ENCODE peak calls at places on chromosomes 1 and 21, in five cellular contexts. V is HL-60, U is heart left ventricle, B is left lung, I is fibroblast of lung. L is an unnamed sample.

GRCh38 chr1:7539772-7540175 is 231.3 kb upstream of the VAMP3 start:
- DNase-seq in V (no peak), U (peak; percentile 19), B (peak; percentile 49), I (no peak), L (peak; percentile 85)

GRCh38 chr1:41588334-41588875 is 103.9 kb upstream of the EDN2 start:
- DNase-seq in V (no peak), U (no peak), B (no peak), I (no peak), L (no peak)

GRCh38 chr1:209570757-209571156 is 12.8 kb upstream of the CAMK1G start:
- DNase-seq in V (no peak), U (no peak), B (no peak), I (no peak), L (no peak)

GRCh38 chr1:147757015-147757990 is 3.1 kb downstream of the GJA5 start:
- DNase-seq in V (no peak), U (no peak), B (peak; percentile 71), I (no peak), L (no peak)

GRCh38 chr1:10980841-10981727 is 31.4 kb upstream of the TARDBP start:
- DNase-seq in V (no peak), U (peak; percentile 45), B (no peak), I (peak; percentile 18), L (no peak)

GRCh38 chr1:210516092-210516491 is 187.4 kb downstream of the HHAT start:
- DNase-seq in V (no peak), U (no peak), B (no peak), I (no peak), L (no peak)

GRCh38 chr1:183543619-183544204 is 46.5 kb downstream of the NCF2 start:
- DNase-seq in V (peak; percentile 6), U (no peak), B (no peak), I (peak; percentile 81), L (no peak)

GRCh38 chr1:59556802-59557548 is 257.8 kb upstream of the HOOK1 start:
- DNase-seq in V (no peak), U (no peak), B (no peak), I (no peak), L (no peak)

GRCh38 chr1:76833856-76834255 is 33.4 kb upstream of the ST6GALNAC5 start:
- DNase-seq in V (no peak), U (no peak), B (no peak), I (no peak), L (no peak)

GRCh38 chr1:166139735-166140134 is 27.1 kb downstream of the FAM78B start:
- DNase-seq in V (no peak), U (no peak), B (no peak), I (no peak), L (no peak)

GRCh38 chr1:213268221-213268620 is 217.2 kb downstream of the RPS6KC1 start:
- DNase-seq in V (no peak), U (no peak), B (no peak), I (no peak), L (no peak)

GRCh38 chr21:42097860-42098259 is 26.7 kb downstream of the UMODL1 start:
- DNase-seq in V (no peak), U (peak; percentile 65), B (peak; percentile 74), I (peak; percentile 97), L (no peak)

GRCh38 chr1:209583408-209583807 is at the start of gene CAMK1G:
- DNase-seq in V (no peak), U (no peak), B (no peak), I (peak; percentile 88), L (peak; percentile 76)

GRCh38 chr1:162248854-162249535 is 127.7 kb downstream of the SPATA46 start:
- DNase-seq in V (no peak), U (no peak), B (no peak), I (no peak), L (peak; percentile 37)

GRCh38 chr1:238962941-238963340 is 423.4 kb upstream of the CHRM3 start:
- DNase-seq in V (no peak), U (no peak), B (no peak), I (no peak), L (no peak)

GRCh38 chr1:192709544-192709943 is 73.6 kb downstream of the RGS13 start:
- DNase-seq in V (no peak), U (no peak), B (no peak), I (no peak), L (peak; percentile 6)

GRCh38 chr1:58104960-58105359 is 441.6 kb downstream of the OMA1 start:
- DNase-seq in V (no peak), U (no peak), B (no peak), I (no peak), L (no peak)

GRCh38 chr1:3943806-3944620 is 43.9 kb upstream of the C1orf174 start:
- DNase-seq in V (no peak), U (no peak), B (no peak), I (no peak), L (peak; percentile 67)

GRCh38 chr1:203080456-203080855 is 5.4 kb downstream of the MYOG start:
- DNase-seq in V (no peak), U (no peak), B (no peak), I (no peak), L (no peak)

GRCh38 chr1:214469290-214469689 is 82.1 kb downstream of the PTPN14 start:
- DNase-seq in V (no peak), U (no peak), B (no peak), I (no peak), L (no peak)

GRCh38 chr1:151994956-151995355 is 1.3 kb upstream of the S100A10 start:
- DNase-seq in V (no peak), U (no peak), B (no peak), I (peak; percentile 94), L (peak; percentile 55)

GRCh38 chr1:21219674-21220073 is 43.0 kb upstream of the EIF4G3 start:
- DNase-seq in V (no peak), U (no peak), B (no peak), I (no peak), L (peak; percentile 32)

GRCh38 chr1:245091818-245092637 is 62.8 kb upstream of the KIF26B start:
- DNase-seq in V (no peak), U (peak; percentile 34), B (peak; percentile 61), I (peak; percentile 91), L (no peak)

GRCh38 chr21:43624343-43624742 is 34.9 kb downstream of the HSF2BP start:
- DNase-seq in V (no peak), U (no peak), B (no peak), I (no peak), L (no peak)

GRCh38 chr1:187054862-187055757 is 226.4 kb downstream of the PLA2G4A start:
- DNase-seq in V (no peak), U (no peak), B (no peak), I (no peak), L (no peak)

GRCh38 chr1:212149566-212149965 is 114.0 kb downstream of the DTL start:
- DNase-seq in V (no peak), U (no peak), B (no peak), I (no peak), L (no peak)

DNA sequence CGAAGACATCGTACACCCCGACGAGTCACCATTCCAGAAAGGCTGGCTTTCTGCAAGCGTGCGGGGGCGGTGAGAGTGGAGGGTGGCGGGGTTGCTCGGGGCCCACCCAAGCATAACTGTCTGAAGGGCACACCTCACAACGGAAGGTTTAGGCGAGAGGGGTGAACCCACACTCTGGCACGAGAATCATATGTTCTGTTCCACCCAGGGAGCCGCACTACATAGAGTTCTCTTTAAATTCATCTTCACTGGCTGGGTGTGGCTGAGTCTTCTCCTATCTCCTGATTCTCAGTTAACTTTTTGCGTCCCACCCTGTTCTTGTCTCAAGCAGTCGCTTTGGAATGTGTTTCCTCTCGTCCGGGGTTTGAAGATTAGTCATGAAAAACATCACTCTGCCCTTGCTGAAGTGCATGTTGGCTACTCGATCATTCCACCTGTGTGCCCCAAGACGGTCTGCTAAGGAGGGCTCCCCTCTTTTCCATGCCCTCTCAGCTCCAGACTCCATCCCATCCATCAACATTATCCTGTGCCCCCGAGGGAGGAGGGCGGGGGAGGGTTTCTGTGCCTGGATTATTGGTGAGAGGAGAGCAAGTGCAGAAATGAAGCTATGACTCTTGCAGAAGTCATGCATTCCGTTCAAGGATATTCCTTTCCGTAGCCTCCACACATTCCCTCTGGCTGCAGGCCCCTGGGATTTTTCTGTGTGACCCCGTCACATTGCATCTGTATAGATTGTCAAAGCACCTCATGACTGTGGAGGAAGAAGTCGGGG is 53.5 kb upstream of the CD34 start:
- DNase-seq in V (no peak), U (no peak), B (no peak), I (no peak), L (no peak)
- H3K4me3 ChIP-seq in V (no peak overlapping the region), U (peak overlapping the region; percentile 60), B (no peak overlapping the region), I (no peak overlapping the region), L (no peak overlapping the region)

DNA sequence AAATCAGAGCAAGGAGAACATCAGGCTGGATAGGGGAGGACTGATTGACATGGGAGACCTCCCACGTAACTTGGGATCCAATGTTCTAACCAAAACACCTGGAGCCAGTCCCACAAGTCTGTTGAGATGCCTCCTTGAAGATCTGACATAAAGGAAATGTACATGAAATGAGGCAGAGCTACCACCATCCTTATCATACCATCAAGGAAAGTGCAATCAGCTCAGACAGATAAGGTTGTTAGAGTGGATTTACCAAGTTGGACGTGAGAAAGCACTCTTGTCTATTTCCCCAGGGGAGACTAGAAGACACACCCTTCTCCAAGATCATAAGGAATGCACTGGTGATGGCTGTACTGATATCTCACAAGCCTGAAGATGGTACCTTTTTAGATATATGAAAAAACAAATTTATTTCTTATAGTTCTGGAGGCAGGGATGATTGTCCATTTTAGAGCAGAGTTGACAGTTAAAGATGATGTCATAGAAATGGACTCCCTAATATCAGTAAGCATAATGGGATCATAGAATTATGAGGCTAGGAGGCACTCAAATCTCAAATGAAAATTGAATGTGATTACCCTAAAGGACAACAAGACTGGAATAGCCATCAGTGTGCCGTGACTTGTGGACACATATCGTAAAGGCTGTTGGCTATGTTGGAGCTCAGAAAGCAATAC is 129.1 kb upstream of the RAB4A start:
- DNase-seq in V (no peak), U (no peak), B (no peak), I (no peak), L (no peak)
- H3K4me3 ChIP-seq in V (no peak overlapping the region), U (no peak overlapping the region), B (no peak overlapping the region), I (no peak overlapping the region), L (no peak overlapping the region)

DNA sequence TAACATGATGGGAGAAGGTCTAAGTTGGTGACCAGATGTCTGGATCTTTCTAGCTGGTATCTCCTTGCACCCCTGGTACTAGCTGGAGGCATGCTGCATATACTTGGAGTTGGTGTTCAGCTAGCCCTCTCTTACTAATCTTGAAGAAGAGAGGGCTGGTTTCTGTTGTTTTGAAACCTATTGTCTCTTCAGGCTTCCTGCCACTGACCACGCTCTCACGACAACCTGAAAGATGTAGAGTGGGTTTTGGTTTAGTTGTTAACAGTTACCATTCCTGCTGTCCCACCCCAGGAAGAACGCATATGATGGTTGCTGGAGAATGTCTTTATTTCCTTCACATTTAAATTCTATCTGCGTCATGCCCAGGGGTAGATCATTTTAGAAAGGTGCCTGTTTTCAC is 3.6 kb downstream of the MAN1C1 start:
- DNase-seq in V (no peak), U (no peak), B (no peak), I (no peak), L (no peak)
- H3K4me3 ChIP-seq in V (no peak overlapping the region), U (no peak overlapping the region), B (no peak overlapping the region), I (peak overlapping the region; percentile 64), L (no peak overlapping the region)

DNA sequence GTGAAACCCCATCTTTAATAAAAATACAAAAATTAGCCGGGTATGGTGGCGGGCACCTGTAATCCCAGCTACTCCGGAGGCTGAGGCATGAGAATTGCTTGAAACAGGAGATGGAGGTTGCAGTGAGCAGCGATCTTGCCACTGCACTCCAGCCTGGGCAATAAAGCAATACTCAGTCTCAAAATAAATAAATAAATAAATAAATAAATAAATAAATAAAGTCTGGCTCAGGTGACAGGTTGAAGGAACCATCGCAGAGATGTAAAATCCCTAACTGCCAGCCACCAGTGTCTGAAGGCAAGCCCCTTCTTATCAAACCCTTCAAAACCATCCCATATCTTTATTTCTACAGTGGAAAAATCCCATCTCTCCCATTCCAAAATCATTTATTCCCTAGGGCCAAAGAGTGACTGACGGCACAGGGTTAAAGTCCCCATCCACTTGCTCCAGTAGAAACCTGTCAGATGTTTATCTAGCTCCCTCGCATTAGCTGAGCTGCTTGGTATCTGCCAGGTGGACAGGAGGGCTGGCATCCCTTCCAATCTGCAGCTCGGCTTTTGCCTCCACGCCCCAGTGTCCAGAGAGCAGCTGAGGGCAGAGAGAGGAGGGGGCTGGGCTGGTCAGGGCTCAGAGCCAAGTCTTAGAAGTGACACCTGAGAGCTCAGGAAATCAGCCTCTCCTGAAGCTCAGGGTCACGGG is 5.0 kb downstream of the CSRP1 start:
- DNase-seq in V (no peak), U (no peak), B (no peak), I (no peak), L (no peak)
- H3K4me3 ChIP-seq in V (no peak overlapping the region), U (no peak overlapping the region), B (no peak overlapping the region), I (no peak overlapping the region), L (no peak overlapping the region)

L was measured in H7.